ENCODE peak calls at places on chromosomes 7 and 10, in ten cellular contexts. One of them, this sample, is unnamed.

GRCh38 chr10:17599089-17599488 is 18.1 kb downstream of the HACD1 start:
- DNase-seq in fibroblast of pulmonary artery: peak
- DNase-seq in uterus: no peak
- DNase-seq in OCI-LY7: no peak
- DNase-seq in prostate gland: no peak
- DNase-seq in GM13976: no peak
- DNase-seq in astrocyte: peak
- DNase-seq in GM12865: peak
- DNase-seq in neural crest cell: no peak
- DNase-seq in sigmoid colon: no peak
- DNase-seq in this sample: no peak

GRCh38 chr10:48507933-48508830 is 96.7 kb downstream of the ARHGAP22 start:
- DNase-seq in astrocyte: no peak
- DNase-seq in OCI-LY7: no peak
- DNase-seq in prostate gland: no peak
- DNase-seq in sigmoid colon: peak
- DNase-seq in uterus: no peak
- DNase-seq in neural crest cell: no peak
- DNase-seq in fibroblast of pulmonary artery: no peak
- DNase-seq in GM13976: no peak
- DNase-seq in GM12865: no peak
- DNase-seq in this sample: no peak

GRCh38 chr10:114714281-114714741 is 56.2 kb upstream of the ABLIM1 start:
- DNase-seq in sigmoid colon: no peak
- DNase-seq in uterus: no peak
- DNase-seq in GM12865: no peak
- DNase-seq in GM13976: no peak
- DNase-seq in fibroblast of pulmonary artery: peak
- DNase-seq in astrocyte: peak
- DNase-seq in prostate gland: peak
- DNase-seq in neural crest cell: no peak
- DNase-seq in OCI-LY7: no peak
- DNase-seq in this sample: no peak

GRCh38 chr7:23062452-23062851 is 43.1 kb upstream of the KLHL7 start:
- DNase-seq in GM12865: no peak
- DNase-seq in fibroblast of pulmonary artery: peak
- DNase-seq in astrocyte: peak
- DNase-seq in GM13976: no peak
- DNase-seq in uterus: no peak
- DNase-seq in neural crest cell: no peak
- DNase-seq in sigmoid colon: no peak
- DNase-seq in prostate gland: no peak
- DNase-seq in OCI-LY7: no peak
- DNase-seq in this sample: no peak

GRCh38 chr7:120996333-120996982 is 7.9 kb downstream of the CPED1 start:
- DNase-seq in uterus: peak
- DNase-seq in prostate gland: peak
- DNase-seq in GM13976: no peak
- DNase-seq in neural crest cell: no peak
- DNase-seq in sigmoid colon: peak
- DNase-seq in fibroblast of pulmonary artery: peak
- DNase-seq in astrocyte: peak
- DNase-seq in OCI-LY7: no peak
- DNase-seq in GM12865: peak
- DNase-seq in this sample: no peak

GRCh38 chr7:28433604-28434254 is 21.4 kb downstream of the CREB5 start:
- DNase-seq in uterus: peak
- DNase-seq in sigmoid colon: no peak
- DNase-seq in astrocyte: peak
- DNase-seq in GM13976: no peak
- DNase-seq in prostate gland: no peak
- DNase-seq in neural crest cell: no peak
- DNase-seq in OCI-LY7: no peak
- DNase-seq in GM12865: peak
- DNase-seq in fibroblast of pulmonary artery: peak
- DNase-seq in this sample: no peak

GRCh38 chr7:129160161-129160911 is 15.8 kb downstream of the TSPAN33 start:
- DNase-seq in neural crest cell: no peak
- DNase-seq in GM12865: peak
- DNase-seq in fibroblast of pulmonary artery: no peak
- DNase-seq in OCI-LY7: peak
- DNase-seq in uterus: no peak
- DNase-seq in GM13976: no peak
- DNase-seq in astrocyte: no peak
- DNase-seq in sigmoid colon: no peak
- DNase-seq in prostate gland: no peak
- DNase-seq in this sample: peak

GRCh38 chr10:97134202-97134601 is 51.6 kb downstream of the SLIT1 start:
- DNase-seq in uterus: no peak
- DNase-seq in GM12865: no peak
- DNase-seq in prostate gland: no peak
- DNase-seq in GM13976: no peak
- DNase-seq in OCI-LY7: no peak
- DNase-seq in astrocyte: no peak
- DNase-seq in neural crest cell: peak
- DNase-seq in sigmoid colon: no peak
- DNase-seq in fibroblast of pulmonary artery: no peak
- DNase-seq in this sample: no peak

GRCh38 chr10:75422913-75423312 is 8.5 kb upstream of the LRMDA start:
- DNase-seq in prostate gland: no peak
- DNase-seq in fibroblast of pulmonary artery: no peak
- DNase-seq in sigmoid colon: no peak
- DNase-seq in astrocyte: no peak
- DNase-seq in neural crest cell: no peak
- DNase-seq in GM12865: no peak
- DNase-seq in GM13976: no peak
- DNase-seq in OCI-LY7: no peak
- DNase-seq in uterus: no peak
- DNase-seq in this sample: no peak

GRCh38 chr7:51268859-51269258 is 47.8 kb downstream of the COBL start:
- DNase-seq in neural crest cell: no peak
- DNase-seq in fibroblast of pulmonary artery: no peak
- DNase-seq in sigmoid colon: no peak
- DNase-seq in astrocyte: no peak
- DNase-seq in GM13976: no peak
- DNase-seq in GM12865: no peak
- DNase-seq in OCI-LY7: no peak
- DNase-seq in uterus: no peak
- DNase-seq in prostate gland: no peak
- DNase-seq in this sample: no peak

GRCh38 chr7:5450549-5451327 is 27.1 kb upstream of the TNRC18 start:
- DNase-seq in neural crest cell: peak
- DNase-seq in prostate gland: peak
- DNase-seq in sigmoid colon: peak
- DNase-seq in GM13976: peak
- DNase-seq in GM12865: peak
- DNase-seq in OCI-LY7: peak
- DNase-seq in astrocyte: no peak
- DNase-seq in fibroblast of pulmonary artery: peak
- DNase-seq in uterus: peak
- DNase-seq in this sample: peak

GRCh38 chr7:1670894-1671875 is 1.1 kb downstream of the ELFN1 start:
- DNase-seq in GM12865: no peak
- DNase-seq in uterus: peak
- DNase-seq in astrocyte: no peak
- DNase-seq in prostate gland: no peak
- DNase-seq in sigmoid colon: peak
- DNase-seq in neural crest cell: no peak
- DNase-seq in GM13976: peak
- DNase-seq in fibroblast of pulmonary artery: no peak
- DNase-seq in OCI-LY7: no peak
- DNase-seq in this sample: no peak

GRCh38 chr10:130493021-130493420 is 356.8 kb downstream of the GLRX3 start:
- DNase-seq in sigmoid colon: peak
- DNase-seq in uterus: no peak
- DNase-seq in GM12865: no peak
- DNase-seq in OCI-LY7: no peak
- DNase-seq in GM13976: no peak
- DNase-seq in neural crest cell: no peak
- DNase-seq in fibroblast of pulmonary artery: no peak
- DNase-seq in prostate gland: no peak
- DNase-seq in astrocyte: no peak
- DNase-seq in this sample: no peak

GRCh38 chr7:77907281-77907680 is 108.7 kb downstream of the PHTF2 start:
- DNase-seq in astrocyte: no peak
- DNase-seq in sigmoid colon: no peak
- DNase-seq in GM13976: no peak
- DNase-seq in uterus: no peak
- DNase-seq in GM12865: no peak
- DNase-seq in OCI-LY7: peak
- DNase-seq in neural crest cell: no peak
- DNase-seq in prostate gland: no peak
- DNase-seq in fibroblast of pulmonary artery: no peak
- DNase-seq in this sample: no peak

GRCh38 chr7:32223721-32224120 is 153.5 kb upstream of the PDE1C start:
- DNase-seq in fibroblast of pulmonary artery: no peak
- DNase-seq in neural crest cell: no peak
- DNase-seq in OCI-LY7: no peak
- DNase-seq in uterus: no peak
- DNase-seq in GM13976: no peak
- DNase-seq in astrocyte: no peak
- DNase-seq in GM12865: no peak
- DNase-seq in sigmoid colon: no peak
- DNase-seq in prostate gland: no peak
- DNase-seq in this sample: no peak

DNA sequence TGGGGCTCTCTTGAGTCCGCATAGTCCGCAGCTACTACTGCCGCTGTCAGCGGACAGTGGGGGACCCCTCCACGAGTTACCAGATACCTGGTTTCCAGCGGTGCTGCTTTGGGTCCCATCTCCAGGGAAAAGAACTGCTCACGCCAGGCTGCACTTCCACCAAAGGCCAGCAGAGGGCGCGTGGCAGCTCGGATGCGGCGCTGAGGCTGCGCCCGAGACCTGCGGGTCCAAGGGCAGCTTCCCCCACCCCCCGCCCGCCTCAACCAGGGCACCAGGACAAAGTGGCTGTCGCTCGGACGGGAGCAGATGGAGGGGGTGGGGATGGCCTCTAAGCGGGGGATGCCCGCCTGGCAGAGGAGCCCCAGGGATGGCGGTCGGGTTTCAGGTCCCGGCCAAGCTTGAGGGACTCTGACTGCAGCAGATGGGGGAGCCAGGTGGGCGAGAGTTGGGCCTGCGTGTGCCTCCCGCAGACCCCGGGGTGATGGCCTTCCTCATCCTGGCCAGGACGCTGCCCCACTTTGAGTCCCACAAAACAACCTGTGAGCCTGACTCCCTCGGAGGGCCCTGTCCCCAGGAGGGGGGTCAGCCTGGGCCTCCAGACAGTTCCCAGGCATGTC is 23.8 kb upstream of the ZNF735 start:
- DNase-seq in uterus: no peak
- DNase-seq in astrocyte: no peak
- DNase-seq in GM12865: no peak
- DNase-seq in sigmoid colon: no peak
- DNase-seq in neural crest cell: no peak
- DNase-seq in GM13976: no peak
- DNase-seq in OCI-LY7: peak
- DNase-seq in fibroblast of pulmonary artery: no peak
- DNase-seq in prostate gland: no peak
- DNase-seq in this sample: no peak
- TF ChIP-seq CTCF in uterus: peak
- TF ChIP-seq CTCF in astrocyte: no peak
- TF ChIP-seq CTCF in GM12865: peak
- TF ChIP-seq CTCF in sigmoid colon: peak
- TF ChIP-seq CTCF in neural crest cell: no peak
- TF ChIP-seq CTCF in GM13976: no peak
- TF ChIP-seq CTCF in OCI-LY7: peak
- TF ChIP-seq CTCF in fibroblast of pulmonary artery: peak
- TF ChIP-seq CTCF in prostate gland: peak
- TF ChIP-seq CTCF in this sample: peak

DNA sequence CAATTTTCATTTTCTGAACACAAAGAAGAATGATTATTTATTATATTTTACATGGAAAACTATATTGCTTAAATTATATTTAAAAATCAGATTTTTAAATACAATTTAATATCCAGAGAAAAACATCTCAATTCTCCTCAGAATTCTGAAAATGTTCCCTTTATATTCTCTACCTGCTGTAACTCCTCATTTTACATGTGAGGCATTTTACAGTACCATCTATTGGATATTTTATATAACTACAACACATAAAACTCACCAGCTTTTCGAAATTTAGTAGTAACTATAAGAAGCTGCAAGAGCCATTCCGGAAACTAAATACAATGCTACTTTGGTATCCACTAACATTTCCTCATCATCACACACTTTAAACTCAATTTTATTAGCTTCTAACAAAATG is 264.6 kb downstream of the DGKB start:
- DNase-seq in GM13976: no peak
- DNase-seq in neural crest cell: no peak
- DNase-seq in prostate gland: no peak
- DNase-seq in uterus: no peak
- DNase-seq in OCI-LY7: no peak
- DNase-seq in sigmoid colon: no peak
- DNase-seq in astrocyte: no peak
- DNase-seq in GM12865: no peak
- DNase-seq in fibroblast of pulmonary artery: no peak
- DNase-seq in this sample: no peak
- TF ChIP-seq CTCF in GM13976: no peak
- TF ChIP-seq CTCF in neural crest cell: no peak
- TF ChIP-seq CTCF in prostate gland: no peak
- TF ChIP-seq CTCF in uterus: no peak
- TF ChIP-seq CTCF in OCI-LY7: no peak
- TF ChIP-seq CTCF in sigmoid colon: no peak
- TF ChIP-seq CTCF in astrocyte: no peak
- TF ChIP-seq CTCF in GM12865: no peak
- TF ChIP-seq CTCF in fibroblast of pulmonary artery: no peak
- TF ChIP-seq CTCF in this sample: no peak

GRCh38 chr7:3757059-3757458 is 456.0 kb downstream of the SDK1 start:
- DNase-seq in uterus: no peak
- DNase-seq in GM12865: no peak
- DNase-seq in OCI-LY7: no peak
- DNase-seq in neural crest cell: no peak
- DNase-seq in sigmoid colon: no peak
- DNase-seq in prostate gland: no peak
- DNase-seq in astrocyte: no peak
- DNase-seq in fibroblast of pulmonary artery: no peak
- DNase-seq in GM13976: no peak
- DNase-seq in this sample: no peak

GRCh38 chr7:3760696-3761095 is 459.6 kb downstream of the SDK1 start:
- DNase-seq in OCI-LY7: no peak
- DNase-seq in astrocyte: no peak
- DNase-seq in GM12865: no peak
- DNase-seq in prostate gland: no peak
- DNase-seq in fibroblast of pulmonary artery: no peak
- DNase-seq in sigmoid colon: no peak
- DNase-seq in uterus: no peak
- DNase-seq in GM13976: no peak
- DNase-seq in neural crest cell: no peak
- DNase-seq in this sample: no peak

GRCh38 chr7:3762146-3762831 is 461.2 kb downstream of the SDK1 start:
- DNase-seq in prostate gland: no peak
- DNase-seq in uterus: no peak
- DNase-seq in GM12865: no peak
- DNase-seq in fibroblast of pulmonary artery: no peak
- DNase-seq in OCI-LY7: no peak
- DNase-seq in sigmoid colon: no peak
- DNase-seq in astrocyte: no peak
- DNase-seq in GM13976: no peak
- DNase-seq in neural crest cell: no peak
- DNase-seq in this sample: no peak
- TF ChIP-seq CTCF in prostate gland: no peak
- TF ChIP-seq CTCF in uterus: no peak
- TF ChIP-seq CTCF in GM12865: no peak
- TF ChIP-seq CTCF in fibroblast of pulmonary artery: no peak
- TF ChIP-seq CTCF in OCI-LY7: no peak
- TF ChIP-seq CTCF in sigmoid colon: no peak
- TF ChIP-seq CTCF in astrocyte: no peak
- TF ChIP-seq CTCF in GM13976: no peak
- TF ChIP-seq CTCF in neural crest cell: no peak
- TF ChIP-seq CTCF in this sample: no peak

GRCh38 chr7:12623885-12624498 is 53.5 kb downstream of the SCIN start:
- DNase-seq in fibroblast of pulmonary artery: peak
- DNase-seq in neural crest cell: no peak
- DNase-seq in OCI-LY7: no peak
- DNase-seq in uterus: no peak
- DNase-seq in GM12865: peak
- DNase-seq in prostate gland: no peak
- DNase-seq in astrocyte: no peak
- DNase-seq in GM13976: no peak
- DNase-seq in sigmoid colon: no peak
- DNase-seq in this sample: no peak
- TF ChIP-seq CTCF in fibroblast of pulmonary artery: peak
- TF ChIP-seq CTCF in neural crest cell: peak
- TF ChIP-seq CTCF in OCI-LY7: peak
- TF ChIP-seq CTCF in uterus: peak
- TF ChIP-seq CTCF in GM12865: peak
- TF ChIP-seq CTCF in prostate gland: peak
- TF ChIP-seq CTCF in astrocyte: peak
- TF ChIP-seq CTCF in GM13976: peak
- TF ChIP-seq CTCF in sigmoid colon: peak
- TF ChIP-seq CTCF in this sample: peak